ENCODE peak calls at places on chromosomes 4 and X, in five cellular contexts. L is GM13976, X is nephron progenitor cell, M is mammary epithelial cell, F is suprapubic skin. Q is an unnamed sample.

GRCh38 chr4:41060352-41061318 is 153.7 kb downstream of the APBB2 start:
- DNase-seq in L (no peak), X (no peak), M (no peak), F (no peak), Q (no peak)

GRCh38 chr4:72896515-72896914 is 173.0 kb downstream of the COX18 start:
- DNase-seq in L (no peak), X (no peak), M (peak; percentile 12), F (no peak), Q (peak; percentile 28)

GRCh38 chr4:3300198-3300671 is 7.4 kb downstream of the RGS12 start:
- DNase-seq in L (no peak), X (no peak), M (no peak), F (peak; percentile 60), Q (no peak)

GRCh38 chr4:156388826-156389225 is 435.2 kb upstream of the CTSO start:
- DNase-seq in L (no peak), X (no peak), M (no peak), F (no peak), Q (no peak)

GRCh38 chrX:2552621-2553297 is 52.0 kb upstream of the DHRSX start:
- DNase-seq in L (no peak), X (no peak), M (peak; percentile 8), F (no peak), Q (peak; percentile 40)

GRCh38 chr4:79964715-79965345 is 108.2 kb downstream of the ANTXR2 start:
- DNase-seq in L (no peak), X (peak; percentile 70), M (no peak), F (no peak), Q (peak; percentile 23)

GRCh38 chr4:65018313-65018712 is 609.1 kb upstream of the TECRL start:
- DNase-seq in L (no peak), X (no peak), M (no peak), F (no peak), Q (no peak)

GRCh38 chrX:43728966-43729365 is 72.9 kb downstream of the MAOA start:
- DNase-seq in L (no peak), X (no peak), M (no peak), F (no peak), Q (no peak)

GRCh38 chr4:183399166-183399565 is 45.3 kb upstream of the CDKN2AIP start:
- DNase-seq in L (no peak), X (no peak), M (no peak), F (no peak), Q (no peak)

GRCh38 chrX:10415704-10416001 is 204.7 kb downstream of the MID1 start:
- DNase-seq in L (no peak), X (no peak), M (no peak), F (no peak), Q (peak; percentile 23)

GRCh38 chr4:165060938-165061337 is 7.3 kb downstream of the TRIM75 start:
- DNase-seq in L (no peak), X (no peak), M (no peak), F (no peak), Q (no peak)
- TF ChIP-seq CTCF in L (no peak), X (no peak), M (no peak), F (no peak), Q (peak; percentile 37)

DNA sequence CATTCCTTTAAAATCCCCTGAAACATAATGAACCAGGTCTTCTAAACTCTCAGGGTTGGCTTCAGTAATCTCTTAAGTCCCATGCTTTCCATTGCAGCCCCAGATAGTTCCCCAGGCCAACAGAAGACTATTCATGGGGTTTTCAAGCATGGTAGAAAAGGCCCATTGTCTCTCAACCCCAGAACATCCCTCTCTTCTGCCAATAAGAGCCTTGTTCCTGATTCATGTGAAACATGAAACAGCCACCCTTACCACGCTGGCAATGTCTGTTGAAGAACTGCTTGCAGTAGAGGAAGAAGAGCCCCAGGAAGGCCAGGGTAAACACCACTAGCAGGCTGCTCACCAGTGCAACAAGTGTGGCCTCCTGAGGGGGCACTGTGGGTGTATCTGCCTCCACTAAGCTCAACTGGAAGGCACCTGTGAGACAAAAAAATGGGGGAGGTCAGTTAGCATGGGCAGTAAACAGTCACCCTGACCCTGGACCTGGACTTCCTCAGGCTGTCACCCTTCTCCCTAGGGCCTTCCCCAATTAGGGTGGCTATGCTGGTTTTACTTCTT is 36.4 kb downstream of the EDA2R start:
- DNase-seq in L (no peak), X (no peak), M (no peak), F (no peak), Q (no peak)
- TF ChIP-seq CTCF in L (no peak), X (no peak), M (no peak), F (no peak), Q (no peak)

GRCh38 chr4:134905061-134905460 is 703.5 kb upstream of the PABPC4L start:
- DNase-seq in L (no peak), X (no peak), M (no peak), F (no peak), Q (no peak)

GRCh38 chr4:134911941-134912340 is 710.4 kb upstream of the PABPC4L start:
- DNase-seq in L (no peak), X (no peak), M (no peak), F (no peak), Q (no peak)

DNA sequence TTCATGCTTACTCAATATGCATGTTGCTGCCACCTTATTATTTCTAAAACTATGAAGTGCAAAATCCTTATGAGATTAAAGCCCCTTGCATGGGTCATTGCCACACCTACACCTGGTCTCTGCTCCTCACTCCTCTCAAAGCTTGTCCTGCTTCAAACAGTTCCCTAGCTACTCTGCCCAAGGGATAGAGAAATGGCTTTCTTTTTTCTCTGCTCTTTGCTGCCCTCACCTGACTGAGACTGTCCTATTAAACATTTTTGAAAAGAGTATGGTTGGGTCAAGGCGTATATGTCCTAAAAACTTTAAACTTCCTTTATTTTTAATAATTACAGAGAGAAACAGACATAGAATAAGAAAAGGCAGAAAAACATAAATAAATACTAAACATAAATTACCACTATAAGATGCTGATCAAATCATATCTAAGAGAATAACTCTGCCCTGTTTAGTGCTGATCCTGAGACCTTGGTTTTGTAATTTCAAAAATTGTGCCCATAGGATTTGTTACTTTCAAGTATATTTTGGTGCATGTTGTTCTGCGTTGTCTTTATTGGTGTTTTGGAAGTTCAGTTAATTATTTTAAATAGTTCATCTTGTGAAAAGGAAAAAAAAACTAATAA is 704.9 kb upstream of the PABPC4L start:
- DNase-seq in L (no peak), X (peak; percentile 15), M (no peak), F (no peak), Q (peak; percentile 19)
- TF ChIP-seq CTCF in L (no peak), X (peak; percentile 46), M (no peak), F (no peak), Q (peak; percentile 54)

DNA sequence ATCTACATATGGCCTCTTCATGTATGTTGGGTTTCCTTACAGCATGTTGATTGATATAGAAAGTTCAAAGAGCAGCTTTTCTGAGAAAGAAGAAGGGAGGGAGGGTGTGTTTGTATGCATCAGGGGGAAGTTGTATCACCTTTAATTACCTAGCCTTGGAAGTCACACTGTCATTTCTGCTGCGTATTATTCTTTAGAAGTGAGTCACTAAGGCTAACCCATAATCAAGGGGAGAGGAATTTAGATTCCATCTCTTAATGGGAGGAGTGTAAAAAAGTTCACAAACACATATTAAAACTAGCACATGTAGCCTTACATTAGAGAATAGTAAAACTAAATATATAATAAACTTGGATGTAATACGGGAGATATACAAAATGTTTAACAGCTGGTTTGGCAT is 86.5 kb upstream of the CBLL2 start:
- DNase-seq in L (no peak), X (no peak), M (no peak), F (no peak), Q (no peak)
- TF ChIP-seq CTCF in L (no peak), X (no peak), M (no peak), F (no peak), Q (no peak)

GRCh38 chrX:109049903-109050302 is 313.5 kb upstream of the IRS4 start:
- DNase-seq in L (no peak), X (no peak), M (no peak), F (no peak), Q (no peak)
- TF ChIP-seq CTCF in L (no peak), X (peak; percentile 40), M (peak; percentile 47), F (no peak), Q (no peak)

GRCh38 chrX:48957827-48958634 is 624 bp upstream of the OTUD5 start:
- DNase-seq in L (peak; percentile 90), X (peak; percentile 88), M (peak; percentile 95), F (peak; percentile 98), Q (peak; percentile 96)
- TF ChIP-seq CTCF in L (no peak), X (no peak), M (no peak), F (no peak), Q (no peak)